ENCODE peak calls at places on chromosomes 12 and 14, in four cellular contexts. Z is stimulated activated CD4-positive, alpha-beta T cell treated with anti-CD3 and anti-CD28 coated beads, TNF-alpha, amount 100 ng/mL, for 48 hours; J is EL; Y is upper lobe of right lung. F is an unnamed sample.

GRCh38 chr12:111893287-111893686 is 51.3 kb downstream of the MAPKAPK5 start:
- DNase-seq in Y (no peak), Z (no peak), J (no peak), F (no peak)

GRCh38 chr12:104456417-104456949 is at the start of gene CHST11:
- DNase-seq in J (peak; percentile 84), Y (peak; percentile 93), Z (peak; percentile 58), F (peak; percentile 31)

GRCh38 chr12:105897311-105897725 is 241.4 kb downstream of the NUAK1 start:
- DNase-seq in Z (no peak), J (no peak), Y (no peak), F (no peak)

GRCh38 chr14:61409782-61410181 is 88.4 kb downstream of the PRKCH start:
- DNase-seq in J (no peak), Z (no peak), Y (no peak), F (no peak)

GRCh38 chr12:12562016-12562483 is 613 bp downstream of the DUSP16 start:
- DNase-seq in Y (peak; percentile 72), Z (no peak), J (peak; percentile 40), F (no peak)

GRCh38 chr12:124898200-124898950 is 16.1 kb downstream of the UBC start:
- DNase-seq in J (peak; percentile 49), Y (peak; percentile 74), Z (peak; percentile 50), F (no peak)

GRCh38 chr12:57173089-57173488 is 25.7 kb upstream of the LRP1-AS start:
- DNase-seq in Z (no peak), Y (no peak), J (peak; percentile 23), F (no peak)

GRCh38 chr14:98952595-98953325 is 319.2 kb downstream of the BCL11B start:
- DNase-seq in Y (no peak), J (no peak), Z (no peak), F (no peak)

GRCh38 chr12:110934093-110934852 is 13.9 kb upstream of the MYL2 start:
- DNase-seq in J (no peak), Y (no peak), Z (no peak), F (no peak)

GRCh38 chr12:13661005-13661887 is 320.2 kb downstream of the GRIN2B start:
- DNase-seq in Y (no peak), J (peak; percentile 50), Z (no peak), F (no peak)

GRCh38 chr14:79098324-79098723 is 928.2 kb downstream of the NRXN3 start:
- DNase-seq in Y (no peak), Z (no peak), J (no peak), F (no peak)

GRCh38 chr12:124551268-124552144 is 15.9 kb downstream of the NCOR2 start:
- DNase-seq in J (no peak), Z (no peak), Y (peak; percentile 86), F (no peak)

GRCh38 chr14:96676161-96676560 is 121.0 kb upstream of the VRK1 start:
- DNase-seq in J (no peak), Y (no peak), Z (no peak), F (no peak)

F was measured in GOT3.